ENCODE peak calls at places on chromosome 19, in six cellular contexts. S is ovary, I is uterus, U is thyroid gland, T is fibroblast of lung, F is tibial artery. X is an unnamed sample.

GRCh38 chr19:34960103-34960805 is 3.8 kb downstream of the ZNF792 start:
- DNase-seq in U (no peak), I (no peak), F (no peak), T (peak; percentile 94), S (no peak), X (no peak)

GRCh38 chr19:4425531-4425930 is 23.1 kb downstream of the CHAF1A start:
- DNase-seq in U (no peak), T (peak; percentile 77), F (no peak), S (no peak), I (no peak), X (no peak)

GRCh38 chr19:34310494-34310981 is 54.5 kb upstream of the GPI start:
- DNase-seq in T (no peak), S (no peak), U (no peak), I (no peak), F (no peak), X (no peak)

GRCh38 chr19:32674959-32675719 is at the start of gene ANKRD27:
- DNase-seq in T (peak; percentile 93), F (peak; percentile 98), I (peak; percentile 97), S (peak; percentile 99), U (peak; percentile 98), X (peak; percentile 96)

GRCh38 chr19:33217881-33218280 is 7.8 kb downstream of the SLC7A10 start:
- DNase-seq in F (no peak), T (no peak), S (no peak), I (no peak), U (no peak), X (no peak)

GRCh38 chr19:31348416-31349159 is 648 bp downstream of the TSHZ3 start:
- DNase-seq in F (peak; percentile 43), U (peak; percentile 55), I (peak; percentile 48), S (peak; percentile 65), T (peak; percentile 55), X (no peak)

GRCh38 chr19:43152217-43152616 is 34.1 kb downstream of the PSG5 start:
- DNase-seq in S (no peak), I (no peak), T (peak; percentile 19), F (no peak), U (no peak), X (no peak)

GRCh38 chr19:18364826-18365528 is 21.0 kb upstream of the GDF15 start:
- DNase-seq in I (peak; percentile 92), T (peak; percentile 100), F (peak; percentile 76), U (peak; percentile 89), S (peak; percentile 76), X (no peak)

GRCh38 chr19:6061420-6062130 is 48.7 kb downstream of the RFX2 start:
- DNase-seq in S (no peak), I (no peak), F (peak; percentile 81), T (no peak), U (no peak), X (no peak)

GRCh38 chr19:993831-994393 is 6.3 kb upstream of the GRIN3B start:
- DNase-seq in T (no peak), I (no peak), S (no peak), U (no peak), F (no peak), X (no peak)

GRCh38 chr19:49414256-49414655 is 9.0 kb downstream of the PTH2 start:
- DNase-seq in I (no peak), F (no peak), T (no peak), U (no peak), S (no peak), X (no peak)

GRCh38 chr19:3932931-3933810 is at the start of gene NMRK2:
- DNase-seq in U (no peak), F (no peak), S (no peak), T (no peak), I (no peak), X (no peak)

GRCh38 chr19:57934820-57935665 is at the start of gene ZNF418:
- DNase-seq in S (peak; percentile 56), I (peak; percentile 54), U (peak; percentile 68), F (peak; percentile 29), T (peak; percentile 88), X (peak; percentile 12)

GRCh38 chr19:6662692-6663091 is 7.3 kb downstream of the TNFSF14 start:
- DNase-seq in U (no peak), I (no peak), T (no peak), S (no peak), F (no peak), X (no peak)

GRCh38 chr19:5268801-5269200 is 71.8 kb downstream of the PTPRS start:
- DNase-seq in S (no peak), I (no peak), F (no peak), T (no peak), U (no peak), X (no peak)

GRCh38 chr19:18274303-18274775 is at the start of gene IQCN:
- DNase-seq in S (peak; percentile 71), T (peak; percentile 28), U (no peak), F (peak; percentile 39), I (peak; percentile 58), X (peak; percentile 41)

GRCh38 chr19:5954293-5954692 is 23.6 kb downstream of the RANBP3 start:
- DNase-seq in I (no peak), S (no peak), F (no peak), U (no peak), T (peak; percentile 32), X (no peak)

DNA sequence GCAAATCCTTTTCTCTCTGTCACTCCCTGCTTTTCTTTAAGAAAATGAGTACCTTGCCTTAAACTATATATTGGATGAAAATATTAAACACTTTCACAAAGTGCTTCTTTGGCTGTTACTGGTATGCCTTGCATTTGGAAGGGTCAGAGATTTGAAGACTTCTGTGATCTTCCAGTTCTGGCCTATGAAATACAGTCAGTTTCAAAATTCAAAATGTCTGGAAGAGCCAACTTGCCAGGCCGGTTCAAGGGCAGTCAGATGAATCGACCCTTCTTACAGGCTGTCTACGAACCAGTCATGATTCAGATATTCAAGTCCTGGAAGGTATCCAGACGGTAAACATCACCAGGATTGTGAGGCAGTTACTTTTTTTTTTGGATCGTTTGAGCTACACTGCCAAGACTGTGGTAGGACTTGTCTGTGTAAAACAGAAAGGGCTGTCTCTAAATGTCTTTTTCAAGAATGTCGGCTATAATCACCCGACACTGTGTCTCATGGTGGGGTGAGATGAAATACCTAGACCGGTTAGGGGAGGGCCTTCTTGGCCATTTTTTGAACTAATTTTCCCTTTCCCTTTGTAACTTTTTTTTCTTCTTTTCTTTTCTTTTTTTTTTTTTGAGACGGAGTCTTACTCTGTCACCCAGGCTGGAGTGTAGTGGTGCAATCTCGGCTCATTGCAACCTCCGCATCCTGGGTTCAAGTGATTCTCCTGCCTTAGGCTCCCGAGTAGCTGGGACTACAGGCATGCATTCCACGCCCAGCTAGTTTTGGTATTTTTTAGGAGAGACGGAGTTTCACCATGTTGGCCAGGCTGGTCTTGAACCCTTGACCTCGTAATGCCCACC is 11.2 kb downstream of the ACTN4 start:
- DNase-seq in F (peak; percentile 56), T (peak; percentile 100), I (peak; percentile 81), S (no peak), U (peak; percentile 77), X (no peak)
- H3K27ac ChIP-seq in F (peak overlapping the region; percentile 97), T (peak overlapping the region; percentile 88), I (peak overlapping the region; percentile 98), S (peak overlapping the region; percentile 72), U (peak overlapping the region; percentile 97), X (no peak overlapping the region)

GRCh38 chr19:54677217-54677616 is 14.4 kb downstream of the LILRB4 start:
- DNase-seq in S (no peak), U (no peak), T (no peak), F (no peak), I (no peak), X (no peak)

GRCh38 chr19:54684537-54684936 is 21.8 kb downstream of the LILRB4 start:
- DNase-seq in I (no peak), F (no peak), U (no peak), S (no peak), T (peak; percentile 2), X (no peak)

DNA sequence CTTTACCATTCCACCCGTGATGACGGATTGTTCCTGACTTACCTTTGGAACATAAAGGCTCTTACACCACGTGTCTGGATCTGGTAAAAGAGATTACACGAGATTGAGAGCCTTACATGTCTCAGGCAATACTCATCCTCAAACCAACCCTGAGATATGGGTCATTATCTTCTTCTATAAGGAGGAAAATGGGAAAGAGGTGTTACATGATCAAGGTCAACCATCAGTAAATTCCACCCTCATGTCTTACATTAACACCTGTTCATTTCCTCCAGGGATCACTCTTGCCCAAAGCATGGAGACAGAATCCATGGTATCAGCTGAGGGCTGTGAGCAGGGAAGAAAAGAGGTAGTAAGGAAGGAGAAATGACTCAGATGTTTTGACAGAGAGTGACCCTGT is 19.5 kb downstream of the LILRB4 start:
- DNase-seq in S (no peak), T (no peak), I (no peak), F (no peak), U (no peak), X (no peak)
- H3K4me3 ChIP-seq in S (no peak overlapping the region), T (no peak overlapping the region), I (no peak overlapping the region), F (no peak overlapping the region), U (no peak overlapping the region), X (no peak overlapping the region)

DNA sequence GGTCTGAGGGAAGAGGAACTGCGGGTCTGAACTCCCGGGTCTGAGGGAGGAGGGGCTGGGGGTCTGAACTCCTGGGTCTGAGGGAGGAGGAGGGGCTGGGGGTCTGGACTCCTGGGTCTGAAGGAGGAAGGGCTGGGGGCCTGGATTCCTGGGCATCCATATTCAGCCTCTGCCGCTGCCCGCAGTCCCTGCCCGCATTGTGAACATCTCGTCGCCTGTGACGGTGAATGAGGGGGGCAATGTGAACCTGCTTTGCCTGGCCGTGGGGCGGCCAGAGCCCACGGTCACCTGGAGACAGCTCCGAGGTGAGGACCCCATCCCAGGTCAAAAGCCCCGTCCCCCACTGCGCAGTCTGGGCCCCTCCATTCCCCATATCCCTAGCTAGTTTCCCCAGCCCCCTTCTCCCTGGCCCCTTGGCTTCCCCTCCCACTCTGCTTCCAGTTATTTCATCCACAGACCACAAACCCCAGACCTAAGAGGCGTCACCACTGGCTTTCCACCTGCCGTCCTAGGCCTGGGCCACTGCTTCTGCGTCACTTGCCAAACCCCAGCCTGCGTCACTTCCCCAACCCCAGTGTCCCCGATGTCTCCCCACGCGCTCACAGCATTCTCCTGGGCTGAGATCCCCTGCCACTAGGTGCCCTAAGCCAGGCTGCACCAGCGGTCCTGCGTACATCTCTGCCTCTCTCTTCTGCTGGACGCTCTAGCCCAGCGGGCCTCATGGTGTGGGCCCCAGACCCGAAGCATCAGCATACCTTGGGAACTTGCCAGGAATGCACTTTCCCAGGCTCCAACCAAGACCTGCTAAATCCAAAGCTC is 13.9 kb downstream of the IGLON5 start:
- DNase-seq in I (no peak), S (no peak), T (no peak), F (no peak), U (no peak), X (no peak)
- H3K27me3 ChIP-seq in I (peaks cover 34% of the 10 kb centered on the region), S (no peaks in the 10 kb centered on the region), T (no peaks in the 10 kb centered on the region), F (peaks cover 73% of the 10 kb centered on the region), U (peaks cover 7% of the 10 kb centered on the region), X (peaks cover 32% of the 10 kb centered on the region)

GRCh38 chr19:50551713-50552187 is 16.5 kb downstream of the LRRC4B start:
- DNase-seq in F (no peak), I (no peak), T (no peak), S (no peak), U (no peak), X (no peak)
- H3K27ac ChIP-seq in F (peak overlapping the region; percentile 66), I (peak overlapping the region; percentile 52), T (no peak overlapping the region), S (no peak overlapping the region), U (no peak overlapping the region), X (no peak overlapping the region)

DNA sequence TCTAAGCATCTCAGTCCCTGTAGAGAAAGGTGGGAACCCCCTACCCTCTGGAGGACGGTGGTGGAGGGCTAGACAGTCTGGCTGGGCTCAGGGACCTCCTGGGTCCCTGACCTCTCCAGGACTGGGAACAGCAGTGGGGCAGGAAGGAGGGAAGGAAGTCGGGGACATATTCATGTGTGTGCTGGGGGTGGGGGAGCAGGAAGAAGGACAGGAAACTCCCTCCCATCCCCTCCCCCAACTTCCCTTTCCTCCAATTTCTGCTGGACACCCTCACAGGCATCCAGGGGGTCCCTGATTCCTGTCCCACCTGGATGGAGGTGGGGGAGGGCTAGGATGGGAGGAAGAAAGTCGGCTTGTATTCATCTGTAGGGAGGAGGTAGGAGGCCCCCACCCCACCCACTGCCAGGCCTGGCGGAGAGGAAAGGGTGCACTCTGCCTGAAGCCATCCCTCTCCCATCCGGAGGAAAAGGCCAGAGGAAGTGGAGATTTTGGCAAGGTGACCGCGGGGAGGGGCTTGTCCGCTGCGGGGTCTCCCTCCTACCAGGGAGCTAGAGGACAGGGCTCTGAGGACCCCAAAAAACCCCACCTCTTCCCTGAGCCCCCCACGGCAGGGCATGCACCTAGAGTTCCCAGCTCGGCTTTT is 2.3 kb downstream of the NOVA2 start:
- DNase-seq in I (no peak), U (no peak), S (no peak), T (no peak), F (no peak), X (no peak)
- H3K4me3 ChIP-seq in I (no peak overlapping the region), U (no peak overlapping the region), S (no peak overlapping the region), T (no peak overlapping the region), F (no peak overlapping the region), X (no peak overlapping the region)